ENCODE peak calls at places on chromosomes 5 and 9, in seven cellular contexts. V, L, Z, E, Q, J and I are unnamed samples.
A peak's percentile ranks its signal among the peaks of the same experiment; 100 is the strongest.

GRCh38 chr5:133943475-133943817 is 25.0 kb downstream of the C5orf15 start:
- DNase-seq in J (peak; percentile 37), Z (no peak), E (no peak), V (no peak), L (no peak), Q (no peak), I (no peak)

GRCh38 chr9:8486095-8486494 is 686.5 kb upstream of the DMAC1 start:
- DNase-seq in Z (peak; percentile 8), L (no peak), E (no peak), V (no peak), J (peak; percentile 61), Q (no peak), I (peak; percentile 21)

GRCh38 chr5:8458038-8458383 is 589.1 kb downstream of the MTRR start:
- DNase-seq in V (no peak), Z (no peak), L (no peak), J (no peak), Q (no peak), E (no peak), I (no peak)

GRCh38 chr5:77431286-77431685 is 60.8 kb downstream of the WDR41 start:
- DNase-seq in V (no peak), Z (no peak), L (no peak), E (no peak), J (no peak), Q (no peak), I (no peak)

GRCh38 chr5:66873990-66874389 is 277.8 kb downstream of the MAST4 start:
- DNase-seq in Q (no peak), J (no peak), L (no peak), E (no peak), Z (no peak), V (no peak), I (no peak)

GRCh38 chr5:1292846-1293415 is 1.9 kb downstream of the TERT start:
- DNase-seq in Q (no peak), L (no peak), V (no peak), J (peak; percentile 42), E (no peak), Z (no peak), I (no peak)

GRCh38 chr9:107358867-107359440 is 75.9 kb downstream of the RAD23B start:
- DNase-seq in Q (no peak), E (no peak), J (no peak), V (no peak), Z (no peak), L (no peak), I (no peak)

GRCh38 chr9:89807101-89807395 is 202.2 kb downstream of the GADD45G start:
- DNase-seq in Q (no peak), Z (no peak), L (no peak), J (no peak), V (no peak), E (no peak), I (no peak)

GRCh38 chr5:138488481-138488945 is 23.2 kb downstream of the EGR1 start:
- DNase-seq in V (peak; percentile 69), E (no peak), L (no peak), J (no peak), Q (no peak), Z (no peak), I (no peak)

GRCh38 chr9:5671711-5672353 is 42.9 kb downstream of the RIC1 start:
- DNase-seq in Z (no peak), E (no peak), L (peak; percentile 78), V (no peak), J (no peak), Q (peak; percentile 17), I (no peak)

GRCh38 chr5:127203818-127204217 is 86.8 kb upstream of the MEGF10 start:
- DNase-seq in Z (no peak), L (peak; percentile 6), V (no peak), Q (no peak), E (no peak), J (no peak), I (no peak)

GRCh38 chr9:94167055-94167346 is 82.7 kb downstream of the PTPDC1 start:
- DNase-seq in Q (no peak), Z (no peak), L (no peak), E (peak; percentile 79), V (no peak), J (no peak), I (no peak)

GRCh38 chr9:109914280-109915027 is 134.5 kb downstream of the PALM2AKAP2 start:
- DNase-seq in Q (peak; percentile 71), V (no peak), Z (no peak), L (no peak), J (no peak), E (no peak), I (no peak)

GRCh38 chr9:125593581-125593980 is 113.4 kb downstream of the MAPKAP1 start:
- DNase-seq in Q (no peak), J (no peak), V (no peak), Z (no peak), L (no peak), E (no peak), I (peak; percentile 95)

GRCh38 chr9:123637940-123638634 is 282.1 kb downstream of the CRB2 start:
- DNase-seq in L (no peak), E (no peak), Z (no peak), V (no peak), J (no peak), Q (peak; percentile 75), I (no peak)

GRCh38 chr5:124871299-124871698 is 124.9 kb upstream of the ZNF608 start:
- DNase-seq in V (no peak), Z (no peak), L (no peak), E (no peak), J (no peak), Q (no peak), I (no peak)

GRCh38 chr9:114417511-114417910 is 29.7 kb upstream of the AKNA start:
- DNase-seq in Z (no peak), J (no peak), V (no peak), E (no peak), L (no peak), Q (no peak), I (no peak)

GRCh38 chr5:143551765-143552164 is 148.3 kb upstream of the NR3C1 start:
- DNase-seq in Q (no peak), L (no peak), V (no peak), J (no peak), E (no peak), Z (no peak), I (no peak)

GRCh38 chr9:73437758-73438157 is 286.1 kb downstream of the ANXA1 start:
- DNase-seq in E (peak; percentile 10), Q (no peak), L (peak; percentile 3), Z (no peak), V (no peak), J (no peak), I (no peak)

GRCh38 chr9:32376295-32376694 is 8.1 kb upstream of the ACO1 start:
- DNase-seq in E (no peak), V (no peak), L (no peak), Q (no peak), Z (no peak), J (no peak), I (no peak)
- TF ChIP-seq JUND in E (no peak), V (no peak), L (no peak), Q (no peak), Z (no peak), J (no peak), I (no peak)

DNA sequence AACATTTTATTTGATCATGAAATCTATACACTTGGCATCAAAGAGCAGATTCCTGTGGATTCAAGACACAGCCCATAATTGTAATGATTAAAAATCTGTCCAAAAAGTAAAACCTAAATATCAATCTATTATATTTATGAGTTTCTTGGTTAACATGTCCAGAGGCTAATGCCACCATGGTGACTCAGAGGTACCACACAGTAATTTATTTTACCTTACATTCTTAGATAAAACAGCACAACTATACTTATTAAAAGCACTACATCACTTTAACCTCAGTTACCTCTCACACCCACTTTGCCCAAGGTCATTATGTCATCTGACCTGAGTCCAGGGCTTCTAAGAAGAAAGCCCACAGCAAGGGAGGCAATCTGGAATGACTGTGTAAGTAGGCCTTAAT is 519.2 kb downstream of the RASEF start:
- DNase-seq in L (no peak), V (no peak), E (no peak), Q (no peak), J (no peak), Z (no peak), I (no peak)
- TF ChIP-seq JUND in L (no peak), V (no peak), E (no peak), Q (no peak), J (no peak), Z (no peak), I (no peak)

DNA sequence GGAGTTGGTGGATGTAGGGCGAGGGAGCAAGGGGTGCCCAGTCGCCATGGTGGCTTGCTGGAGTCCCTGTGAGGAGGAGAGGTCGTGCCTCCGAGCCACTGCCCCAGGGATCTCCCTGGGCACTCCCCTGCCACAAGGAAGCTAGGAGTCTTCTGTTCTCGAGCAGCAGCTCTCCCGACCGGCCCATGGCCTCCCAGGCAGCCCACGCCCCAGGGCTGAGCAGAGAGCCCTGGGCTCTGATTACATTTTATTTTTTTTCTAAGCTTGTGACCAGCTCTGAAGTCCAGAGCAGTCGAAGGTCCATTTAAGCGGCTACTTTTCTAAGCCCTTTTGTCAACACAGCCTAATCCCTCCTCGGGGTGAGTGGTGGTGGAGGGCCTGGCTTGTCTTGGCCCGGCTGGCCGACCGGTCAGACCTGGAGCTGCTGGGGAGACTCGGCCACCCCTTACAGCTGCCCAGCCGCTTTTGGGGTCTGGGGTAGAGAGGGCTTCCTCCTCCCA is 2.1 kb downstream of the RXRA start:
- DNase-seq in V (no peak), Q (no peak), L (no peak), Z (no peak), E (peak; percentile 89), J (no peak), I (no peak)
- TF ChIP-seq JUND in V (no peak), Q (no peak), L (no peak), Z (no peak), E (no peak), J (no peak), I (no peak)

GRCh38 chr5:179806250-179807045 is at the start of gene MGAT4B:
- DNase-seq in J (peak; percentile 78), V (peak; percentile 80), L (no peak), Z (peak; percentile 96), Q (no peak), E (no peak), I (peak; percentile 92)
- TF ChIP-seq JUND in J (no peak), V (peak; percentile 37), L (no peak), Z (peak; percentile 14), Q (no peak), E (no peak), I (no peak)

DNA sequence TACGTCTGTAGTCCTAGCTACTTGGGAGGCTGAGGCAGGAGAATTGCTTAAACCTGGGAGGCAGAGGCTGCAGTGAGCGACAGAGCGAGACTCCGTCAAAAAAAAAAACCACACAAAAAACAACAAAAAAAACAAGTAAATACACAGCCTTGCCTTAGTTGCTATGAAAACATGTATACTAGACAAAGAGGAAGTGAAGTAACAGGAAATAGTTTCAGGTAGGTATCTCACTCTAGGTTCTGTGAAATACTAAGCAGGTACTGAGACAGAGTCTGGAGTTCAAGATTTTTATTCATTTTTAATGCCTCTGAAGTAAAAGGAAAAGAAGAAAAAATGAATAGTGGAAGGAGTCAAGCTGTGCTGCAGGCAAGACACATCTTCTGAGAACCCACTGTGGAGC is 687.9 kb upstream of the RGMB start:
- DNase-seq in J (no peak), E (no peak), Q (no peak), L (no peak), V (no peak), Z (no peak), I (no peak)
- TF ChIP-seq JUND in J (no peak), E (no peak), Q (no peak), L (no peak), V (no peak), Z (no peak), I (no peak)

GRCh38 chr5:169826618-169827017 is 153.7 kb downstream of the INSYN2B start:
- DNase-seq in Q (no peak), J (no peak), L (no peak), E (no peak), V (peak; percentile 12), Z (no peak), I (no peak)
- TF ChIP-seq JUND in Q (no peak), J (no peak), L (no peak), E (no peak), V (no peak), Z (no peak), I (no peak)